ENCODE peak calls at places on chromosomes 6 and 20, in seven cellular contexts. One of them, this sample, is unnamed.

GRCh38 chr20:36573798-36574277 is 441 bp downstream of the TGIF2 start:
- DNase-seq in GM23248: peak
- DNase-seq in choroid plexus epithelial cell: no peak
- DNase-seq in activated CD4-positive, alpha-beta T cell treated with anti-CD3 and anti-CD28 coated beads, Interleukin-2, amount 10 ng/mL, durations not matched to agents 24 days and 14 days: peak
- DNase-seq in effector CD4-positive, alpha-beta T cell: peak
- DNase-seq in lung: peak
- DNase-seq in GM13977: peak
- DNase-seq in this sample: peak

GRCh38 chr6:167152858-167153257 is 4.9 kb downstream of the GPR31 start:
- DNase-seq in GM23248: no peak
- DNase-seq in choroid plexus epithelial cell: no peak
- DNase-seq in activated CD4-positive, alpha-beta T cell treated with anti-CD3 and anti-CD28 coated beads, Interleukin-2, amount 10 ng/mL, durations not matched to agents 24 days and 14 days: no peak
- DNase-seq in effector CD4-positive, alpha-beta T cell: no peak
- DNase-seq in lung: no peak
- DNase-seq in GM13977: peak
- DNase-seq in this sample: no peak

GRCh38 chr6:12138377-12138776 is 126.3 kb downstream of the HIVEP1 start:
- DNase-seq in GM23248: no peak
- DNase-seq in choroid plexus epithelial cell: no peak
- DNase-seq in activated CD4-positive, alpha-beta T cell treated with anti-CD3 and anti-CD28 coated beads, Interleukin-2, amount 10 ng/mL, durations not matched to agents 24 days and 14 days: peak
- DNase-seq in effector CD4-positive, alpha-beta T cell: peak
- DNase-seq in lung: no peak
- DNase-seq in GM13977: no peak
- DNase-seq in this sample: no peak

GRCh38 chr6:87755697-87756671 is 54.0 kb upstream of the AKIRIN2 start:
- DNase-seq in GM23248: peak
- DNase-seq in choroid plexus epithelial cell: peak
- DNase-seq in activated CD4-positive, alpha-beta T cell treated with anti-CD3 and anti-CD28 coated beads, Interleukin-2, amount 10 ng/mL, durations not matched to agents 24 days and 14 days: no peak
- DNase-seq in effector CD4-positive, alpha-beta T cell: no peak
- DNase-seq in lung: no peak
- DNase-seq in GM13977: peak
- DNase-seq in this sample: peak

GRCh38 chr6:165671222-165671715 is 8.2 kb upstream of the PDE10A start:
- DNase-seq in GM23248: no peak
- DNase-seq in choroid plexus epithelial cell: no peak
- DNase-seq in activated CD4-positive, alpha-beta T cell treated with anti-CD3 and anti-CD28 coated beads, Interleukin-2, amount 10 ng/mL, durations not matched to agents 24 days and 14 days: no peak
- DNase-seq in effector CD4-positive, alpha-beta T cell: no peak
- DNase-seq in lung: no peak
- DNase-seq in GM13977: no peak
- DNase-seq in this sample: no peak

GRCh38 chr20:8005575-8006366 is 13.8 kb downstream of the TMX4 start:
- DNase-seq in GM23248: no peak
- DNase-seq in choroid plexus epithelial cell: no peak
- DNase-seq in activated CD4-positive, alpha-beta T cell treated with anti-CD3 and anti-CD28 coated beads, Interleukin-2, amount 10 ng/mL, durations not matched to agents 24 days and 14 days: no peak
- DNase-seq in effector CD4-positive, alpha-beta T cell: no peak
- DNase-seq in lung: no peak
- DNase-seq in GM13977: no peak
- DNase-seq in this sample: no peak

GRCh38 chr6:24996145-24996836 is 60.5 kb upstream of the RIPOR2 start:
- DNase-seq in GM23248: no peak
- DNase-seq in choroid plexus epithelial cell: no peak
- DNase-seq in activated CD4-positive, alpha-beta T cell treated with anti-CD3 and anti-CD28 coated beads, Interleukin-2, amount 10 ng/mL, durations not matched to agents 24 days and 14 days: peak
- DNase-seq in effector CD4-positive, alpha-beta T cell: no peak
- DNase-seq in lung: no peak
- DNase-seq in GM13977: no peak
- DNase-seq in this sample: no peak

GRCh38 chr20:1061484-1062221 is 56.7 kb upstream of the PSMF1 start:
- DNase-seq in GM23248: no peak
- DNase-seq in choroid plexus epithelial cell: no peak
- DNase-seq in activated CD4-positive, alpha-beta T cell treated with anti-CD3 and anti-CD28 coated beads, Interleukin-2, amount 10 ng/mL, durations not matched to agents 24 days and 14 days: no peak
- DNase-seq in effector CD4-positive, alpha-beta T cell: no peak
- DNase-seq in lung: no peak
- DNase-seq in GM13977: no peak
- DNase-seq in this sample: no peak

GRCh38 chr6:87436435-87436834 is 28.7 kb downstream of the CFAP206 start:
- DNase-seq in GM23248: peak
- DNase-seq in choroid plexus epithelial cell: peak
- DNase-seq in activated CD4-positive, alpha-beta T cell treated with anti-CD3 and anti-CD28 coated beads, Interleukin-2, amount 10 ng/mL, durations not matched to agents 24 days and 14 days: peak
- DNase-seq in effector CD4-positive, alpha-beta T cell: peak
- DNase-seq in lung: no peak
- DNase-seq in GM13977: peak
- DNase-seq in this sample: peak

GRCh38 chr6:145904391-145904790 is 59.8 kb downstream of the SHPRH start:
- DNase-seq in GM23248: no peak
- DNase-seq in choroid plexus epithelial cell: no peak
- DNase-seq in activated CD4-positive, alpha-beta T cell treated with anti-CD3 and anti-CD28 coated beads, Interleukin-2, amount 10 ng/mL, durations not matched to agents 24 days and 14 days: no peak
- DNase-seq in effector CD4-positive, alpha-beta T cell: no peak
- DNase-seq in lung: no peak
- DNase-seq in GM13977: no peak
- DNase-seq in this sample: no peak

GRCh38 chr20:57596998-57597939 is 23.0 kb downstream of the ZBP1 start:
- DNase-seq in GM23248: peak
- DNase-seq in choroid plexus epithelial cell: peak
- DNase-seq in activated CD4-positive, alpha-beta T cell treated with anti-CD3 and anti-CD28 coated beads, Interleukin-2, amount 10 ng/mL, durations not matched to agents 24 days and 14 days: peak
- DNase-seq in effector CD4-positive, alpha-beta T cell: peak
- DNase-seq in lung: peak
- DNase-seq in GM13977: peak
- DNase-seq in this sample: peak

GRCh38 chr6:142702501-142703460 is 242.2 kb downstream of the HIVEP2 start:
- DNase-seq in GM23248: no peak
- DNase-seq in choroid plexus epithelial cell: peak
- DNase-seq in activated CD4-positive, alpha-beta T cell treated with anti-CD3 and anti-CD28 coated beads, Interleukin-2, amount 10 ng/mL, durations not matched to agents 24 days and 14 days: no peak
- DNase-seq in effector CD4-positive, alpha-beta T cell: no peak
- DNase-seq in lung: peak
- DNase-seq in GM13977: peak
- DNase-seq in this sample: no peak

GRCh38 chr6:106300944-106301343 is 24.6 kb downstream of the ATG5 start:
- DNase-seq in GM23248: peak
- DNase-seq in choroid plexus epithelial cell: peak
- DNase-seq in activated CD4-positive, alpha-beta T cell treated with anti-CD3 and anti-CD28 coated beads, Interleukin-2, amount 10 ng/mL, durations not matched to agents 24 days and 14 days: no peak
- DNase-seq in effector CD4-positive, alpha-beta T cell: no peak
- DNase-seq in lung: no peak
- DNase-seq in GM13977: peak
- DNase-seq in this sample: peak

GRCh38 chr6:100267721-100268123 is 197.0 kb downstream of the SIM1 start:
- DNase-seq in GM23248: peak
- DNase-seq in choroid plexus epithelial cell: peak
- DNase-seq in activated CD4-positive, alpha-beta T cell treated with anti-CD3 and anti-CD28 coated beads, Interleukin-2, amount 10 ng/mL, durations not matched to agents 24 days and 14 days: no peak
- DNase-seq in effector CD4-positive, alpha-beta T cell: no peak
- DNase-seq in lung: no peak
- DNase-seq in GM13977: no peak
- DNase-seq in this sample: peak

GRCh38 chr6:45678063-45678620 is 300.4 kb upstream of the SUPT3H start:
- DNase-seq in GM23248: no peak
- DNase-seq in choroid plexus epithelial cell: no peak
- DNase-seq in activated CD4-positive, alpha-beta T cell treated with anti-CD3 and anti-CD28 coated beads, Interleukin-2, amount 10 ng/mL, durations not matched to agents 24 days and 14 days: no peak
- DNase-seq in effector CD4-positive, alpha-beta T cell: no peak
- DNase-seq in lung: no peak
- DNase-seq in GM13977: no peak
- DNase-seq in this sample: no peak

GRCh38 chr6:97275809-97276208 is 7.2 kb downstream of the MMS22L start:
- DNase-seq in GM23248: no peak
- DNase-seq in choroid plexus epithelial cell: peak
- DNase-seq in activated CD4-positive, alpha-beta T cell treated with anti-CD3 and anti-CD28 coated beads, Interleukin-2, amount 10 ng/mL, durations not matched to agents 24 days and 14 days: no peak
- DNase-seq in effector CD4-positive, alpha-beta T cell: no peak
- DNase-seq in lung: no peak
- DNase-seq in GM13977: no peak
- DNase-seq in this sample: no peak

GRCh38 chr6:70037445-70037844 is 171.1 kb downstream of the COL19A1 start:
- DNase-seq in GM23248: no peak
- DNase-seq in choroid plexus epithelial cell: no peak
- DNase-seq in activated CD4-positive, alpha-beta T cell treated with anti-CD3 and anti-CD28 coated beads, Interleukin-2, amount 10 ng/mL, durations not matched to agents 24 days and 14 days: no peak
- DNase-seq in effector CD4-positive, alpha-beta T cell: no peak
- DNase-seq in lung: no peak
- DNase-seq in GM13977: no peak
- DNase-seq in this sample: no peak

This sample was measured in EL.